ENCODE peak calls at places on chromosome 15, in eight cellular contexts. One of them, this sample, is unnamed.

GRCh38 chr15:22786868-22787698 is 639 bp downstream of the NIPA1 start:
- DNase-seq in stimulated activated CD8-positive, alpha-beta memory T cell treated with anti-CD3 and anti-CD28 coated beads, Interleukin-15, amount 100 ng/mL, for 24 hours: no peak
- DNase-seq in AG08396: peak
- DNase-seq in epithelial cell of esophagus: peak
- DNase-seq in A673: peak
- DNase-seq in foreskin melanocyte: no peak
- DNase-seq in NCI-H226: no peak
- DNase-seq in Calu3: peak
- DNase-seq in this sample: peak

GRCh38 chr15:94665687-94666441 is 434.5 kb downstream of the MCTP2 start:
- DNase-seq in AG08396: no peak
- DNase-seq in Calu3: no peak
- DNase-seq in foreskin melanocyte: no peak
- DNase-seq in stimulated activated CD8-positive, alpha-beta memory T cell treated with anti-CD3 and anti-CD28 coated beads, Interleukin-15, amount 100 ng/mL, for 24 hours: no peak
- DNase-seq in NCI-H226: no peak
- DNase-seq in A673: no peak
- DNase-seq in epithelial cell of esophagus: no peak
- DNase-seq in this sample: no peak

GRCh38 chr15:99704444-99704838 is 28.8 kb downstream of the LYSMD4 start:
- DNase-seq in stimulated activated CD8-positive, alpha-beta memory T cell treated with anti-CD3 and anti-CD28 coated beads, Interleukin-15, amount 100 ng/mL, for 24 hours: no peak
- DNase-seq in AG08396: peak
- DNase-seq in Calu3: peak
- DNase-seq in A673: peak
- DNase-seq in NCI-H226: peak
- DNase-seq in foreskin melanocyte: peak
- DNase-seq in epithelial cell of esophagus: peak
- DNase-seq in this sample: peak

GRCh38 chr15:35320911-35321310 is 225.1 kb downstream of the DPH6 start:
- DNase-seq in NCI-H226: no peak
- DNase-seq in Calu3: no peak
- DNase-seq in stimulated activated CD8-positive, alpha-beta memory T cell treated with anti-CD3 and anti-CD28 coated beads, Interleukin-15, amount 100 ng/mL, for 24 hours: no peak
- DNase-seq in epithelial cell of esophagus: no peak
- DNase-seq in AG08396: no peak
- DNase-seq in A673: no peak
- DNase-seq in foreskin melanocyte: no peak
- DNase-seq in this sample: no peak

GRCh38 chr15:44427756-44428724 is 611 bp downstream of the CTDSPL2 start:
- DNase-seq in NCI-H226: no peak
- DNase-seq in epithelial cell of esophagus: peak
- DNase-seq in AG08396: peak
- DNase-seq in Calu3: peak
- DNase-seq in stimulated activated CD8-positive, alpha-beta memory T cell treated with anti-CD3 and anti-CD28 coated beads, Interleukin-15, amount 100 ng/mL, for 24 hours: no peak
- DNase-seq in A673: peak
- DNase-seq in foreskin melanocyte: no peak
- DNase-seq in this sample: peak

GRCh38 chr15:38002883-38003477 is 68.5 kb downstream of the TMCO5A start:
- DNase-seq in NCI-H226: no peak
- DNase-seq in epithelial cell of esophagus: peak
- DNase-seq in AG08396: peak
- DNase-seq in A673: peak
- DNase-seq in foreskin melanocyte: peak
- DNase-seq in Calu3: peak
- DNase-seq in stimulated activated CD8-positive, alpha-beta memory T cell treated with anti-CD3 and anti-CD28 coated beads, Interleukin-15, amount 100 ng/mL, for 24 hours: no peak
- DNase-seq in this sample: peak

GRCh38 chr15:70348581-70349344 is 251.0 kb upstream of the TLE3 start:
- DNase-seq in stimulated activated CD8-positive, alpha-beta memory T cell treated with anti-CD3 and anti-CD28 coated beads, Interleukin-15, amount 100 ng/mL, for 24 hours: no peak
- DNase-seq in NCI-H226: no peak
- DNase-seq in A673: no peak
- DNase-seq in foreskin melanocyte: peak
- DNase-seq in AG08396: no peak
- DNase-seq in epithelial cell of esophagus: peak
- DNase-seq in Calu3: peak
- DNase-seq in this sample: peak

GRCh38 chr15:67303490-67304363 is 49.1 kb downstream of the IQCH start:
- DNase-seq in epithelial cell of esophagus: peak
- DNase-seq in foreskin melanocyte: no peak
- DNase-seq in NCI-H226: no peak
- DNase-seq in A673: peak
- DNase-seq in Calu3: peak
- DNase-seq in stimulated activated CD8-positive, alpha-beta memory T cell treated with anti-CD3 and anti-CD28 coated beads, Interleukin-15, amount 100 ng/mL, for 24 hours: no peak
- DNase-seq in AG08396: no peak
- DNase-seq in this sample: peak

GRCh38 chr15:42911058-42911592 is 9.5 kb downstream of the TTBK2 start:
- DNase-seq in A673: no peak
- DNase-seq in AG08396: no peak
- DNase-seq in Calu3: no peak
- DNase-seq in stimulated activated CD8-positive, alpha-beta memory T cell treated with anti-CD3 and anti-CD28 coated beads, Interleukin-15, amount 100 ng/mL, for 24 hours: no peak
- DNase-seq in NCI-H226: no peak
- DNase-seq in foreskin melanocyte: no peak
- DNase-seq in epithelial cell of esophagus: peak
- DNase-seq in this sample: no peak

GRCh38 chr15:99976811-99977271 is 243.6 kb upstream of the LYSMD4 start:
- DNase-seq in A673: no peak
- DNase-seq in stimulated activated CD8-positive, alpha-beta memory T cell treated with anti-CD3 and anti-CD28 coated beads, Interleukin-15, amount 100 ng/mL, for 24 hours: no peak
- DNase-seq in foreskin melanocyte: no peak
- DNase-seq in AG08396: no peak
- DNase-seq in epithelial cell of esophagus: peak
- DNase-seq in NCI-H226: peak
- DNase-seq in Calu3: no peak
- DNase-seq in this sample: no peak

GRCh38 chr15:96340348-96340610 is 9.8 kb downstream of the NR2F2 start:
- DNase-seq in foreskin melanocyte: no peak
- DNase-seq in NCI-H226: no peak
- DNase-seq in stimulated activated CD8-positive, alpha-beta memory T cell treated with anti-CD3 and anti-CD28 coated beads, Interleukin-15, amount 100 ng/mL, for 24 hours: no peak
- DNase-seq in Calu3: no peak
- DNase-seq in AG08396: no peak
- DNase-seq in A673: no peak
- DNase-seq in epithelial cell of esophagus: no peak
- DNase-seq in this sample: no peak

GRCh38 chr15:74006774-74007639 is 12.5 kb downstream of the PML start:
- DNase-seq in Calu3: no peak
- DNase-seq in A673: no peak
- DNase-seq in stimulated activated CD8-positive, alpha-beta memory T cell treated with anti-CD3 and anti-CD28 coated beads, Interleukin-15, amount 100 ng/mL, for 24 hours: no peak
- DNase-seq in NCI-H226: no peak
- DNase-seq in AG08396: no peak
- DNase-seq in foreskin melanocyte: peak
- DNase-seq in epithelial cell of esophagus: no peak
- DNase-seq in this sample: no peak

GRCh38 chr15:40232625-40233070 is 6.2 kb upstream of the PAK6 start:
- DNase-seq in epithelial cell of esophagus: peak
- DNase-seq in stimulated activated CD8-positive, alpha-beta memory T cell treated with anti-CD3 and anti-CD28 coated beads, Interleukin-15, amount 100 ng/mL, for 24 hours: no peak
- DNase-seq in AG08396: peak
- DNase-seq in A673: no peak
- DNase-seq in NCI-H226: no peak
- DNase-seq in Calu3: no peak
- DNase-seq in foreskin melanocyte: no peak
- DNase-seq in this sample: peak

GRCh38 chr15:56736881-56737707 is 3.8 kb upstream of the ZNF280D start:
- DNase-seq in foreskin melanocyte: no peak
- DNase-seq in NCI-H226: no peak
- DNase-seq in AG08396: no peak
- DNase-seq in stimulated activated CD8-positive, alpha-beta memory T cell treated with anti-CD3 and anti-CD28 coated beads, Interleukin-15, amount 100 ng/mL, for 24 hours: no peak
- DNase-seq in Calu3: no peak
- DNase-seq in A673: no peak
- DNase-seq in epithelial cell of esophagus: no peak
- DNase-seq in this sample: no peak

GRCh38 chr15:63040954-63041353 is 1.6 kb upstream of the TPM1 start:
- DNase-seq in A673: no peak
- DNase-seq in Calu3: no peak
- DNase-seq in foreskin melanocyte: no peak
- DNase-seq in AG08396: no peak
- DNase-seq in stimulated activated CD8-positive, alpha-beta memory T cell treated with anti-CD3 and anti-CD28 coated beads, Interleukin-15, amount 100 ng/mL, for 24 hours: no peak
- DNase-seq in NCI-H226: no peak
- DNase-seq in epithelial cell of esophagus: no peak
- DNase-seq in this sample: no peak

GRCh38 chr15:101651753-101652097 is 456 bp downstream of the TM2D3 start:
- DNase-seq in A673: peak
- DNase-seq in stimulated activated CD8-positive, alpha-beta memory T cell treated with anti-CD3 and anti-CD28 coated beads, Interleukin-15, amount 100 ng/mL, for 24 hours: no peak
- DNase-seq in epithelial cell of esophagus: peak
- DNase-seq in NCI-H226: no peak
- DNase-seq in Calu3: no peak
- DNase-seq in AG08396: no peak
- DNase-seq in foreskin melanocyte: peak
- DNase-seq in this sample: peak

GRCh38 chr15:92454525-92455105 is 60.9 kb downstream of the ST8SIA2 start:
- DNase-seq in A673: no peak
- DNase-seq in NCI-H226: no peak
- DNase-seq in foreskin melanocyte: no peak
- DNase-seq in AG08396: no peak
- DNase-seq in stimulated activated CD8-positive, alpha-beta memory T cell treated with anti-CD3 and anti-CD28 coated beads, Interleukin-15, amount 100 ng/mL, for 24 hours: no peak
- DNase-seq in Calu3: no peak
- DNase-seq in epithelial cell of esophagus: no peak
- DNase-seq in this sample: peak

GRCh38 chr15:51869074-51869425 is 39.6 kb downstream of the TMOD3 start:
- DNase-seq in AG08396: no peak
- DNase-seq in Calu3: peak
- DNase-seq in foreskin melanocyte: peak
- DNase-seq in NCI-H226: peak
- DNase-seq in epithelial cell of esophagus: peak
- DNase-seq in A673: peak
- DNase-seq in stimulated activated CD8-positive, alpha-beta memory T cell treated with anti-CD3 and anti-CD28 coated beads, Interleukin-15, amount 100 ng/mL, for 24 hours: no peak
- DNase-seq in this sample: no peak

GRCh38 chr15:31377030-31377429 is 50.4 kb downstream of the KLF13 start:
- DNase-seq in Calu3: no peak
- DNase-seq in AG08396: no peak
- DNase-seq in NCI-H226: no peak
- DNase-seq in stimulated activated CD8-positive, alpha-beta memory T cell treated with anti-CD3 and anti-CD28 coated beads, Interleukin-15, amount 100 ng/mL, for 24 hours: no peak
- DNase-seq in epithelial cell of esophagus: no peak
- DNase-seq in A673: no peak
- DNase-seq in foreskin melanocyte: no peak
- DNase-seq in this sample: no peak

GRCh38 chr15:48922046-48922445 is 41.7 kb downstream of the SHC4 start:
- DNase-seq in A673: peak
- DNase-seq in NCI-H226: no peak
- DNase-seq in Calu3: no peak
- DNase-seq in epithelial cell of esophagus: no peak
- DNase-seq in stimulated activated CD8-positive, alpha-beta memory T cell treated with anti-CD3 and anti-CD28 coated beads, Interleukin-15, amount 100 ng/mL, for 24 hours: no peak
- DNase-seq in AG08396: no peak
- DNase-seq in foreskin melanocyte: no peak
- DNase-seq in this sample: no peak

GRCh38 chr15:101250331-101250730 is 1.5 kb downstream of the CHSY1 start:
- DNase-seq in AG08396: peak
- DNase-seq in stimulated activated CD8-positive, alpha-beta memory T cell treated with anti-CD3 and anti-CD28 coated beads, Interleukin-15, amount 100 ng/mL, for 24 hours: no peak
- DNase-seq in A673: peak
- DNase-seq in epithelial cell of esophagus: peak
- DNase-seq in foreskin melanocyte: peak
- DNase-seq in NCI-H226: peak
- DNase-seq in Calu3: no peak
- DNase-seq in this sample: peak

GRCh38 chr15:82838096-82838735 is 28.8 kb downstream of the WHAMM start:
- DNase-seq in A673: no peak
- DNase-seq in epithelial cell of esophagus: no peak
- DNase-seq in AG08396: no peak
- DNase-seq in foreskin melanocyte: no peak
- DNase-seq in Calu3: no peak
- DNase-seq in stimulated activated CD8-positive, alpha-beta memory T cell treated with anti-CD3 and anti-CD28 coated beads, Interleukin-15, amount 100 ng/mL, for 24 hours: no peak
- DNase-seq in NCI-H226: no peak
- DNase-seq in this sample: no peak

GRCh38 chr15:73631915-73632669 is 1.1 kb downstream of the NPTN start:
- DNase-seq in NCI-H226: no peak
- DNase-seq in stimulated activated CD8-positive, alpha-beta memory T cell treated with anti-CD3 and anti-CD28 coated beads, Interleukin-15, amount 100 ng/mL, for 24 hours: no peak
- DNase-seq in A673: peak
- DNase-seq in epithelial cell of esophagus: peak
- DNase-seq in AG08396: peak
- DNase-seq in Calu3: no peak
- DNase-seq in foreskin melanocyte: no peak
- DNase-seq in this sample: peak

GRCh38 chr15:64979252-64979710 is 10.4 kb downstream of the SPG21 start:
- DNase-seq in foreskin melanocyte: peak
- DNase-seq in epithelial cell of esophagus: no peak
- DNase-seq in AG08396: no peak
- DNase-seq in Calu3: no peak
- DNase-seq in A673: no peak
- DNase-seq in NCI-H226: no peak
- DNase-seq in stimulated activated CD8-positive, alpha-beta memory T cell treated with anti-CD3 and anti-CD28 coated beads, Interleukin-15, amount 100 ng/mL, for 24 hours: no peak
- DNase-seq in this sample: no peak

GRCh38 chr15:36024066-36024465 is 478.1 kb upstream of the DPH6 start:
- DNase-seq in AG08396: no peak
- DNase-seq in Calu3: no peak
- DNase-seq in A673: peak
- DNase-seq in stimulated activated CD8-positive, alpha-beta memory T cell treated with anti-CD3 and anti-CD28 coated beads, Interleukin-15, amount 100 ng/mL, for 24 hours: no peak
- DNase-seq in foreskin melanocyte: no peak
- DNase-seq in NCI-H226: no peak
- DNase-seq in epithelial cell of esophagus: peak
- DNase-seq in this sample: peak

GRCh38 chr15:97745481-97746071 is 214.9 kb upstream of the ARRDC4 start:
- DNase-seq in NCI-H226: no peak
- DNase-seq in epithelial cell of esophagus: peak
- DNase-seq in foreskin melanocyte: peak
- DNase-seq in AG08396: no peak
- DNase-seq in Calu3: peak
- DNase-seq in A673: peak
- DNase-seq in stimulated activated CD8-positive, alpha-beta memory T cell treated with anti-CD3 and anti-CD28 coated beads, Interleukin-15, amount 100 ng/mL, for 24 hours: no peak
- DNase-seq in this sample: peak

This sample was measured in NCI-H82.